ENCODE peak calls at places on chromosome 21, in five cellular contexts. U, R, L, Y and H are unnamed samples.
A peak's percentile ranks its signal among the peaks of the same experiment; 100 is the strongest.

GRCh38 chr21:38729745-38730401 is 75.9 kb upstream of the ETS2 start:
- DNase-seq in L (no peak), Y (no peak), U (peak; percentile 36), R (peak; percentile 73), H (no peak)

GRCh38 chr21:38756746-38757145 is 49.0 kb upstream of the ETS2 start:
- DNase-seq in Y (no peak), R (peak; percentile 91), L (no peak), U (peak; percentile 94), H (peak; percentile 90)

GRCh38 chr21:32248616-32249550 is 30.0 kb downstream of the MIS18A start:
- DNase-seq in U (no peak), R (no peak), Y (no peak), L (no peak), H (no peak)

GRCh38 chr21:32772281-32773047 is 909 bp upstream of the PAXBP1 start:
- DNase-seq in R (peak; percentile 25), U (no peak), L (no peak), Y (peak; percentile 16), H (no peak)

GRCh38 chr21:31520506-31521163 is 138.9 kb upstream of the SOD1 start:
- DNase-seq in Y (no peak), U (no peak), L (no peak), R (peak; percentile 18), H (no peak)

GRCh38 chr21:43018519-43018918 is 44.2 kb downstream of the PKNOX1 start:
- DNase-seq in U (no peak), Y (no peak), R (no peak), L (no peak), H (no peak)

GRCh38 chr21:45638707-45639106 is 4.8 kb upstream of the PCBP3 start:
- DNase-seq in Y (no peak), L (no peak), U (no peak), R (no peak), H (no peak)

GRCh38 chr21:26966978-26967913 is at the start of gene ADAMTS5:
- DNase-seq in L (peak; percentile 69), U (peak; percentile 66), Y (no peak), R (peak; percentile 91), H (peak; percentile 61)

GRCh38 chr21:28547795-28548194 is 444.9 kb downstream of the LTN1 start:
- DNase-seq in L (no peak), U (no peak), R (no peak), Y (no peak), H (no peak)